ENCODE peak calls at places on chromosomes 13 and 19, in four cellular contexts. X is stromal cell of bone marrow, V is LHCN-M2, E is NCI-H2171. S is an unnamed sample.

GRCh38 chr13:74839656-74840055 is 642.3 kb downstream of the TBC1D4 start:
- DNase-seq in X (peak; percentile 16), V (peak; percentile 43), E (no peak), S (no peak)

GRCh38 chr13:73248711-73249580 is 190.1 kb downstream of the KLF5 start:
- DNase-seq in X (no peak), V (peak; percentile 66), E (no peak), S (no peak)

GRCh38 chr19:43527860-43528622 is 1.0 kb upstream of the ETHE1 start:
- DNase-seq in X (no peak), V (peak; percentile 42), E (peak; percentile 25), S (no peak)

GRCh38 chr19:32387701-32388392 is 17.7 kb upstream of the DPY19L3 start:
- DNase-seq in X (peak; percentile 49), V (peak; percentile 17), E (no peak), S (peak; percentile 53)

GRCh38 chr13:78997902-78998654 is 339.1 kb upstream of the OBI1 start:
- DNase-seq in X (no peak), V (no peak), E (no peak), S (no peak)

GRCh38 chr19:37977391-37977790 is 70.4 kb downstream of the SIPA1L3 start:
- DNase-seq in X (no peak), V (no peak), E (no peak), S (no peak)

GRCh38 chr19:48873476-48874308 is 1.5 kb downstream of the PPP1R15A start:
- DNase-seq in X (no peak), V (no peak), E (no peak), S (no peak)

GRCh38 chr19:10412257-10412977 is 7.9 kb upstream of the PDE4A start:
- DNase-seq in X (no peak), V (peak; percentile 54), E (no peak), S (no peak)

GRCh38 chr13:19089315-19089714 is 92.3 kb downstream of the TUBA3C start:
- DNase-seq in X (no peak), V (no peak), E (no peak), S (no peak)

GRCh38 chr19:8702350-8702749 is 3.8 kb upstream of the ACTL9 start:
- DNase-seq in X (no peak), V (no peak), E (no peak), S (no peak)

GRCh38 chr13:59176775-59177174 is 987.0 kb downstream of the DIAPH3 start:
- DNase-seq in X (no peak), V (no peak), E (no peak), S (no peak)

GRCh38 chr19:39347332-39348227 is 5.4 kb downstream of the SAMD4B start:
- DNase-seq in X (no peak), V (peak; percentile 44), E (no peak), S (no peak)

GRCh38 chr19:50534478-50534877 is 20.8 kb upstream of the ASPDH start:
- DNase-seq in X (no peak), V (no peak), E (no peak), S (no peak)

GRCh38 chr13:93765056-93765455 is 538.4 kb downstream of the GPC6 start:
- DNase-seq in X (no peak), V (no peak), E (no peak), S (no peak)

GRCh38 chr13:106599875-106600797 is 32.2 kb upstream of the ARGLU1 start:
- DNase-seq in X (peak; percentile 70), V (peak; percentile 82), E (no peak), S (peak; percentile 66)

GRCh38 chr13:30739646-30740642 is 4.6 kb downstream of the ALOX5AP start:
- DNase-seq in X (peak; percentile 58), V (peak; percentile 94), E (no peak), S (peak; percentile 91)

S was measured in A172.